ENCODE peak calls at places on chromosome 10, in five cellular contexts. V, P, B, H and Z are unnamed samples.

GRCh38 chr10:14691359-14691758 is 83.3 kb downstream of the FAM107B start:
- DNase-seq in V (no peak), P (no peak), B (no peak), H (no peak), Z (no peak)

GRCh38 chr10:129769381-129770116 is 194.5 kb downstream of the EBF3 start:
- DNase-seq in V (no peak), P (no peak), B (no peak), H (no peak), Z (peak; percentile 73)

GRCh38 chr10:14707441-14707840 is 67.3 kb downstream of the FAM107B start:
- DNase-seq in V (no peak), P (no peak), B (no peak), H (no peak), Z (no peak)

GRCh38 chr10:69375307-69376151 is 41.2 kb downstream of the TACR2 start:
- DNase-seq in V (no peak), P (peak; percentile 98), B (no peak), H (no peak), Z (no peak)

GRCh38 chr10:123009105-123009805 is 449 bp downstream of the ACADSB start:
- DNase-seq in V (no peak), P (peak; percentile 68), B (no peak), H (no peak), Z (peak; percentile 88)

GRCh38 chr10:60958892-60959601 is 15.1 kb upstream of the RHOBTB1 start:
- DNase-seq in V (no peak), P (no peak), B (no peak), H (peak; percentile 57), Z (no peak)

GRCh38 chr10:30784896-30785605 is 155.5 kb upstream of the LYZL2 start:
- DNase-seq in V (no peak), P (peak; percentile 96), B (peak; percentile 60), H (peak; percentile 69), Z (peak; percentile 88)

GRCh38 chr10:21475393-21475792 is 50.1 kb downstream of the SKIDA1 start:
- DNase-seq in V (no peak), P (no peak), B (no peak), H (no peak), Z (no peak)

GRCh38 chr10:26566525-26567348 is 128.6 kb downstream of the APBB1IP start:
- DNase-seq in V (no peak), P (peak; percentile 88), B (no peak), H (no peak), Z (peak; percentile 82)
- H3K4me3 ChIP-seq in V (peak overlapping the region; percentile 16), P (peak overlapping the region; percentile 46), B (no peak overlapping the region), H (no peak overlapping the region), Z (peak overlapping the region; percentile 40)

DNA sequence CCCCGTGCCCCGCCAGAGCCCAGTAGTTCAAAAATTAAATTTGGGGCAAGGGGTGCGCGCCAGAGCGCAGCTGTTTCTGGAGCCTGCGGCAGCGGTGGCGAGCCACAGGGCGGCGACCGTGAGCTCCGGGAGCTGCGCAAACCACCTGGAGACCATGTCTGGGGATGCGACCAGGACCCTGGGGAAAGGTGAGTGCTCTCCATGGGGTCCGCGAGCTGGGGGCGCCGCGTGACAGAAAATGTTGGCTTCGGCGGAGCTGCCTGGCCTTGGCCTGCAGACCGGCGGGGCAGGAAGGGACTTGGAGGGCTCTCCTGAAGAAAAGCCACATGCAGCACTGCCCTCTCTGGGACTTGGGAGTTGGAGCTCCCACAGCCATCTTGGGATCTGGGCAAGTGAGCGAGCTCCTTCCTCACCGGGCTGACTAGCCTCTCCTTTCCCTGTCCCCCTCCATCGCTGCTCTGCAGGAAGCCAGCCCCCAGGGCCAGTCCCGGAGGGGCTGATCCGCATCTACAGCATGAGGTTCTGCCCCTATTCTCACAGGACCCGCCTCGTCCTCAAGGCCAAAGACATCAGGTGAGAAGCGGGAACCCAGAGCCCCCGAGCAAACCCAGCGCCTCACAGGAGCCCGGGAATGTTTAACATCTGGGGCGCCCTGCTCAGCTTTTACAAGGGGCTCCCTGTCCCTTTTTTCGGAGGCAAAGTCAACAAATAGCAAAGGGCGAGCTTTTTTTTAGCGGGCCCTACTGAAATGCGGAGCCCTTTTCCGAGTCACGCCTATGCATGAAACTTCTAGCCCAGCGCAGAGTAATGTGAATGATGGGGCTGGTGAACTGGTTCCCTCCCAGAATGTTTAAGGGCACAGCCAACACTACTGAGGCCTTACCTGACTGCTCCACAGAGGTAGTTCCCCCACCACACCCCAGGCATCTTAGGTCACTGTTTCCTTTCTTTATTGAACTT is 6.1 kb downstream of the GSTO2 start:
- DNase-seq in V (no peak), P (peak; percentile 94), B (no peak), H (no peak), Z (peak; percentile 87)
- H3K4me3 ChIP-seq in V (peak overlapping the region; percentile 31), P (peak overlapping the region; percentile 62), B (peak overlapping the region; percentile 12), H (peak overlapping the region; percentile 29), Z (no peak overlapping the region)

DNA sequence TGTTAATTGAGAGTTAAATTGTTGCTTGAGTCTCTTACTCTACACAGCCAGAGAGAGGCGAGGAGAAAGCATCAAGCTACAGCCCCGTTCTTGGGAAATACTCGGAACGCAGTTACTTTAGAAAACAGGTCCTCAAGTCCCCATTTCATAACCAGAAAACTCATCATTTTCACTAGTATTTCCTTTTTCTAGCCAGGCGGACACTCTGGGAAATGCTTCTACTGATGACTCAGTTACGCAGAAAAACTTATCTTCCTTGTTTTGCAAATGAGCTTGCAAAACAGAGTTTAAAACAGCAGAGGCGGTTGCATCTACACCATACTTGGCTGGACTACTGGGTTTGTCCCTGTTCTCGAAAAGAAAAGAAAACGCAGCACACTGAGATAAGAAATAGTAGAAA is 111.4 kb upstream of the FGFR2 start:
- DNase-seq in V (no peak), P (no peak), B (no peak), H (no peak), Z (no peak)
- H3K4me3 ChIP-seq in V (no peak overlapping the region), P (no peak overlapping the region), B (no peak overlapping the region), H (no peak overlapping the region), Z (no peak overlapping the region)

DNA sequence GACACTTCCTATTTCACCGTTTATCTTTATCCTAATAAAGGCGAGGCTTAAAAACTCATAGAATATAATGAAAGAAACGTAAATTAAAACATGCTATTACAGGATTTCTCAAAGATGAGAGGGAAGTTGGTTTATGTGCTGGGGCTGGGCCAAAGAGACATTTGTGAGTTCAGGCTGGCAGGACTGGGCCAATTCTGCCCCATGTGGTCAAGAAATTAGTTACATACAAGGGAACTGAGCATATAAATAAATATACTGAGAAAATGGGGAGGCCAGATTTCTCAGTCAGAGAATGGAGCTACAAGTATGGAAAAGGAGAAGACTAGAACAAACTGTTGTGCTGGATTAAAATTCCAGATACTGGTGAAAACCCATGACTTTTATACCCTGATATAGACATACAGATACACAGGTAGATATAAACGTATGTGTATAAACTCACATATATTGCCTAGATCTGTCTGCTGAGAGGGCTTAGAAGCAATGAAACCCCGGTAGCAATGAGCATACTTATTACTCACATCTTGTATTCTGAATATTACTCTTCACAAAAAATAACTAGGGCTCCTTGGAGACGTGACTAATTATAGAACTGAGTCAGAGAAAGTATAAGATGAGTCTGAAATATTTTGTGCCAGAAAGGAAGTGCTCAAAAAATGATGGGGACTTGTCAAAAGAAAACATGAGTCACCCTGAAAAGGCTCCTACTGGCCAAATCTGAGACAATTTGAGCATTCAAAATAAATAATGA is 155.7 kb upstream of the FGFR2 start:
- DNase-seq in V (no peak), P (peak; percentile 50), B (no peak), H (peak; percentile 87), Z (no peak)
- H3K4me3 ChIP-seq in V (no peak overlapping the region), P (no peak overlapping the region), B (no peak overlapping the region), H (no peak overlapping the region), Z (no peak overlapping the region)

GRCh38 chr10:56606202-56606601 is 245.1 kb upstream of the ZWINT start:
- DNase-seq in V (no peak), P (no peak), B (no peak), H (no peak), Z (no peak)

GRCh38 chr10:56604624-56605023 is 243.6 kb upstream of the ZWINT start:
- DNase-seq in V (no peak), P (no peak), B (no peak), H (no peak), Z (no peak)

GRCh38 chr10:56605043-56605442 is 244.0 kb upstream of the ZWINT start:
- DNase-seq in V (no peak), P (peak; percentile 5), B (no peak), H (no peak), Z (no peak)
- H3K4me3 ChIP-seq in V (no peak overlapping the region), P (no peak overlapping the region), B (no peak overlapping the region), H (no peak overlapping the region), Z (no peak overlapping the region)

DNA sequence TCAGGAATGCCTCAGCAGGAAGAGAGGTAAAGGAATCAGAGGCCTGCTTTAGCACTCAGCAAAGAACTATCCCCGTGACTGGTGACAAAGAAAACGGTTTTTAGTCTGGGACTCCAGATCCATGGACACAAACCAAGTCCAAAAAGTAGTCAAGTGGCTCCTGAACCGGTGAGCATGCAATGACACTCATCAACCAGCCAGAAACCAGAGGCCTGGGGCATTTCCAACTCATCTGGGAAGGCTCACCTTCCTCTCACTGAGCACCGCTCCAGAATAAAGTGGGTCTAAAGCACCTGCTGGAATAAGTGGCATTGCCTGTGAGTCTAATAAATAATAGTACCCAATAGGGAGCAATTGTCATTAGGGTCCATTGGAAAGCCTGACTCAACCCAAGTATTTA is 17.9 kb upstream of the UCN3 start:
- DNase-seq in V (no peak), P (no peak), B (no peak), H (no peak), Z (no peak)
- H3K4me3 ChIP-seq in V (no peak overlapping the region), P (no peak overlapping the region), B (no peak overlapping the region), H (no peak overlapping the region), Z (no peak overlapping the region)

GRCh38 chr10:26216577-26216948 is at the start of gene GAD2:
- DNase-seq in V (no peak), P (peak; percentile 62), B (no peak), H (no peak), Z (no peak)

GRCh38 chr10:26216949-26217395 is 398 bp downstream of the GAD2 start:
- DNase-seq in V (no peak), P (no peak), B (no peak), H (no peak), Z (no peak)

GRCh38 chr10:26214538-26215461 is 1.8 kb upstream of the GAD2 start:
- DNase-seq in V (no peak), P (peak; percentile 63), B (no peak), H (no peak), Z (no peak)

GRCh38 chr10:26215534-26215922 is 1.0 kb upstream of the GAD2 start:
- DNase-seq in V (no peak), P (no peak), B (no peak), H (no peak), Z (no peak)

GRCh38 chr10:26215923-26216576 is 524 bp upstream of the GAD2 start:
- DNase-seq in V (no peak), P (peak; percentile 93), B (no peak), H (no peak), Z (no peak)
- H3K4me3 ChIP-seq in V (no peak overlapping the region), P (peak overlapping the region; percentile 51), B (no peak overlapping the region), H (no peak overlapping the region), Z (peak overlapping the region; percentile 20)

GRCh38 chr10:32955790-32956189 is 2.2 kb downstream of the ITGB1 start:
- DNase-seq in V (no peak), P (no peak), B (no peak), H (no peak), Z (no peak)
- H3K4me3 ChIP-seq in V (peak overlapping the region; percentile 96), P (no peak overlapping the region), B (no peak overlapping the region), H (peak overlapping the region; percentile 100), Z (peak overlapping the region; percentile 85)